ENCODE peak calls at places on chromosomes 13 and 19, in nine cellular contexts. W is esophagus muscularis mucosa; S is naive B cell; L is DND-41; U is activated CD8-positive, alpha-beta memory T cell treated with anti-CD3 and anti-CD28 coated beads, Interleukin-2, amount 50 U/mL, for 48 hours; T is kidney glomerular epithelial cell; Z is SK-MEL-5; J is spleen; P is AG10803. M is an unnamed sample.

GRCh38 chr13:89057862-89058261 is 1386.7 kb downstream of the SLITRK5 start:
- DNase-seq in Z (no peak), T (no peak), L (no peak), W (no peak), P (no peak), U (no peak), S (no peak), J (no peak), M (no peak)

GRCh38 chr19:48842744-48843162 is 6.5 kb upstream of the HSD17B14 start:
- DNase-seq in W (no peak), J (no peak), U (peak; percentile 61), T (peak; percentile 15), Z (peak; percentile 78), L (peak; percentile 64), S (peak; percentile 56), P (peak; percentile 36), M (peak; percentile 77)

GRCh38 chr13:49731766-49732165 is 40.5 kb upstream of the EBPL start:
- DNase-seq in S (no peak), P (peak; percentile 62), W (no peak), J (no peak), Z (no peak), U (no peak), L (no peak), T (no peak), M (no peak)

GRCh38 chr13:86932935-86933334 is 738.2 kb upstream of the SLITRK5 start:
- DNase-seq in Z (no peak), L (no peak), P (no peak), T (no peak), S (no peak), W (no peak), U (no peak), J (no peak), M (peak; percentile 53)

GRCh38 chr13:39530996-39531395 is 72.0 kb downstream of the LHFPL6 start:
- DNase-seq in P (peak; percentile 40), Z (no peak), L (no peak), W (no peak), T (no peak), J (no peak), U (no peak), S (no peak), M (no peak)

GRCh38 chr19:32252333-32252669 is 93.1 kb upstream of the ZNF507 start:
- DNase-seq in S (no peak), T (no peak), P (no peak), J (no peak), Z (no peak), W (no peak), L (no peak), U (no peak), M (no peak)

GRCh38 chr19:40165362-40165937 is 25.8 kb upstream of the MAP3K10 start:
- DNase-seq in W (no peak), S (peak; percentile 39), Z (peak; percentile 73), J (peak; percentile 90), T (no peak), P (peak; percentile 29), U (peak; percentile 85), L (peak; percentile 68), M (peak; percentile 82)

GRCh38 chr13:75587679-75588078 is 38.1 kb downstream of the UCHL3 start:
- DNase-seq in J (no peak), T (no peak), U (no peak), W (no peak), L (no peak), P (peak; percentile 9), S (no peak), Z (no peak), M (no peak)

GRCh38 chr13:21637296-21637695 is 33.3 kb upstream of the MICU2 start:
- DNase-seq in P (no peak), J (peak; percentile 76), Z (no peak), S (no peak), L (no peak), T (peak; percentile 80), U (no peak), W (no peak), M (no peak)

GRCh38 chr13:26517931-26518330 is 39.6 kb upstream of the WASF3 start:
- DNase-seq in W (no peak), S (no peak), Z (no peak), U (no peak), L (no peak), T (no peak), J (no peak), P (no peak), M (no peak)

GRCh38 chr19:45099465-45100201 is 6.7 kb downstream of the PPP1R37 start:
- DNase-seq in S (no peak), Z (no peak), W (no peak), L (no peak), T (no peak), P (no peak), U (no peak), J (no peak), M (no peak)

GRCh38 chr19:9622531-9622930 is 1.5 kb upstream of the ZNF561 start:
- DNase-seq in L (no peak), U (no peak), P (peak; percentile 3), Z (no peak), S (no peak), T (no peak), J (no peak), W (no peak), M (no peak)

GRCh38 chr19:17121736-17122293 is 46.2 kb downstream of the MYO9B start:
- DNase-seq in J (no peak), P (peak; percentile 95), Z (no peak), W (no peak), S (no peak), U (no peak), T (no peak), L (no peak), M (no peak)

GRCh38 chr13:109345433-109345941 is 440.9 kb downstream of the IRS2 start:
- DNase-seq in T (peak; percentile 65), Z (no peak), W (no peak), J (no peak), S (no peak), L (no peak), P (peak; percentile 72), U (no peak), M (no peak)

GRCh38 chr13:110711778-110712070 is 1.8 kb upstream of the ING1 start:
- DNase-seq in U (no peak), P (no peak), J (peak; percentile 41), T (peak; percentile 51), L (no peak), S (no peak), W (no peak), Z (no peak), M (no peak)

GRCh38 chr13:113532156-113532806 is 41.8 kb upstream of the DCUN1D2 start:
- DNase-seq in J (peak; percentile 42), W (no peak), L (no peak), P (no peak), U (no peak), Z (no peak), S (no peak), T (peak; percentile 1), M (peak; percentile 37)

GRCh38 chr19:16470911-16471811 is 609 bp downstream of the EPS15L1 start:
- DNase-seq in P (peak; percentile 53), W (no peak), T (no peak), L (peak; percentile 45), S (no peak), Z (no peak), J (no peak), U (peak; percentile 68), M (no peak)

GRCh38 chr19:31693131-31693700 is 344.0 kb upstream of the TSHZ3 start:
- DNase-seq in T (no peak), S (no peak), Z (peak; percentile 11), L (no peak), P (no peak), W (no peak), J (no peak), U (no peak), M (no peak)

GRCh38 chr19:3964256-3965194 is 6.4 kb downstream of the DAPK3 start:
- DNase-seq in W (no peak), J (no peak), T (no peak), P (no peak), S (no peak), U (no peak), L (no peak), Z (no peak), M (no peak)

GRCh38 chr19:35112995-35113693 is 2.5 kb upstream of the FXYD3 start:
- DNase-seq in L (no peak), J (no peak), W (no peak), T (no peak), P (no peak), S (no peak), Z (no peak), U (no peak), M (no peak)

GRCh38 chr19:13149628-13150186 is 468 bp downstream of the STX10 start:
- DNase-seq in W (no peak), T (no peak), L (peak; percentile 43), S (peak; percentile 28), Z (no peak), J (peak; percentile 94), P (peak; percentile 34), U (peak; percentile 76), M (peak; percentile 73)

GRCh38 chr19:40921005-40921897 is 39.2 kb upstream of the CYP2A7 start:
- DNase-seq in W (no peak), T (no peak), L (no peak), J (no peak), P (no peak), S (no peak), U (no peak), Z (no peak), M (no peak)

GRCh38 chr19:47582320-47582909 is 9.5 kb upstream of the ZNF541 start:
- DNase-seq in S (no peak), P (peak; percentile 24), L (no peak), U (no peak), Z (peak; percentile 43), J (no peak), W (no peak), T (no peak), M (no peak)

GRCh38 chr13:109704771-109705628 is 81.4 kb downstream of the IRS2 start:
- DNase-seq in Z (no peak), S (peak; percentile 18), W (no peak), U (no peak), L (no peak), P (no peak), J (peak; percentile 85), T (no peak), M (no peak)

GRCh38 chr13:39777527-39778061 is 122.1 kb downstream of the COG6 start:
- DNase-seq in P (peak; percentile 90), U (peak; percentile 66), L (no peak), S (no peak), Z (peak; percentile 71), W (no peak), J (no peak), T (peak; percentile 17), M (no peak)

GRCh38 chr19:5960005-5961001 is 17.6 kb downstream of the RANBP3 start:
- DNase-seq in J (no peak), S (no peak), P (no peak), Z (no peak), T (no peak), U (no peak), W (no peak), L (no peak), M (no peak)

GRCh38 chr19:50909240-50910070 is 1.7 kb downstream of the KLK4 start:
- DNase-seq in S (no peak), U (peak; percentile 72), Z (peak; percentile 88), T (no peak), L (peak; percentile 23), P (no peak), W (no peak), J (no peak), M (peak; percentile 99)

GRCh38 chr13:84524586-84524985 is 642.3 kb upstream of the SLITRK1 start:
- DNase-seq in Z (peak; percentile 68), L (no peak), U (no peak), S (no peak), J (no peak), W (no peak), T (no peak), P (no peak), M (no peak)

GRCh38 chr13:108895220-108895704 is 265.9 kb downstream of the MYO16 start:
- DNase-seq in W (no peak), L (no peak), J (no peak), Z (peak; percentile 72), U (no peak), S (no peak), T (peak; percentile 50), P (peak; percentile 45), M (no peak)

GRCh38 chr19:16071072-16071691 is 5.1 kb upstream of the TPM4 start:
- DNase-seq in Z (no peak), J (no peak), S (no peak), L (no peak), W (no peak), U (peak; percentile 44), T (no peak), P (no peak), M (no peak)

GRCh38 chr19:44808463-44809371 is at the start of gene BCAM:
- DNase-seq in L (no peak), W (no peak), S (no peak), T (peak; percentile 50), P (peak; percentile 41), Z (peak; percentile 42), U (no peak), J (peak; percentile 85), M (peak; percentile 89)